ENCODE peak calls at places on chromosome 4, in eight cellular contexts. I, G, S, Z, X, V, P and E are unnamed samples.

GRCh38 chr4:177393236-177393635 is 49.0 kb downstream of the AGA start:
- DNase-seq in P (no peak), X (no peak), G (no peak), S (no peak), I (no peak), Z (no peak), V (no peak), E (no peak)

GRCh38 chr4:1310031-1310795 is 20.5 kb downstream of the MAEA start:
- DNase-seq in P (no peak), X (no peak), V (no peak), S (peak), I (peak), Z (no peak), G (no peak), E (no peak)

GRCh38 chr4:156888762-156889161 is 82.8 kb downstream of the PDGFC start:
- DNase-seq in V (peak), S (peak), G (no peak), P (no peak), X (no peak), Z (peak), I (peak), E (peak)

GRCh38 chr4:30832652-30833051 is 112.5 kb downstream of the PCDH7 start:
- DNase-seq in X (no peak), I (no peak), Z (no peak), G (no peak), S (no peak), V (no peak), P (no peak), E (no peak)

GRCh38 chr4:154490589-154491340 is 834 bp downstream of the DCHS2 start:
- DNase-seq in X (no peak), S (no peak), G (peak), I (no peak), P (no peak), V (no peak), Z (no peak), E (no peak)

GRCh38 chr4:8414377-8414776 is 26.1 kb downstream of the ACOX3 start:
- DNase-seq in S (no peak), I (no peak), G (no peak), V (no peak), Z (no peak), X (no peak), P (no peak), E (no peak)

GRCh38 chr4:7960017-7960789 is 20.5 kb upstream of the AFAP1 start:
- DNase-seq in X (no peak), G (no peak), S (peak), P (no peak), Z (no peak), V (no peak), I (peak), E (no peak)

GRCh38 chr4:14768449-14768848 is 233.8 kb upstream of the CPEB2 start:
- DNase-seq in S (no peak), G (no peak), P (no peak), V (no peak), X (no peak), I (no peak), Z (no peak), E (no peak)

GRCh38 chr4:94032754-94033153 is 174.9 kb upstream of the SMARCAD1 start:
- DNase-seq in S (no peak), G (no peak), I (no peak), P (no peak), Z (no peak), X (no peak), V (no peak), E (no peak)

GRCh38 chr4:55568905-55569504 is 22.3 kb upstream of the CLOCK start:
- DNase-seq in P (no peak), G (no peak), I (no peak), X (no peak), V (no peak), Z (no peak), S (no peak), E (no peak)

GRCh38 chr4:109751852-109752251 is 22.0 kb upstream of the PLA2G12A start:
- DNase-seq in G (no peak), X (no peak), P (no peak), V (no peak), Z (no peak), I (no peak), S (no peak), E (no peak)

GRCh38 chr4:52606766-52607165 is 52.3 kb downstream of the USP46 start:
- DNase-seq in V (no peak), G (no peak), P (no peak), X (no peak), S (no peak), Z (no peak), I (no peak), E (no peak)

GRCh38 chr4:77454858-77455257 is 150.8 kb upstream of the CXCL13 start:
- DNase-seq in Z (no peak), S (no peak), V (peak), X (no peak), I (peak), P (no peak), G (no peak), E (no peak)

GRCh38 chr4:16056681-16057400 is 27.0 kb downstream of the PROM1 start:
- DNase-seq in V (no peak), Z (no peak), P (no peak), G (no peak), X (no peak), I (no peak), S (no peak), E (no peak)

GRCh38 chr4:13268165-13268564 is 216.0 kb downstream of the RAB28 start:
- DNase-seq in Z (no peak), V (no peak), G (no peak), P (no peak), I (no peak), S (no peak), X (no peak), E (no peak)

DNA sequence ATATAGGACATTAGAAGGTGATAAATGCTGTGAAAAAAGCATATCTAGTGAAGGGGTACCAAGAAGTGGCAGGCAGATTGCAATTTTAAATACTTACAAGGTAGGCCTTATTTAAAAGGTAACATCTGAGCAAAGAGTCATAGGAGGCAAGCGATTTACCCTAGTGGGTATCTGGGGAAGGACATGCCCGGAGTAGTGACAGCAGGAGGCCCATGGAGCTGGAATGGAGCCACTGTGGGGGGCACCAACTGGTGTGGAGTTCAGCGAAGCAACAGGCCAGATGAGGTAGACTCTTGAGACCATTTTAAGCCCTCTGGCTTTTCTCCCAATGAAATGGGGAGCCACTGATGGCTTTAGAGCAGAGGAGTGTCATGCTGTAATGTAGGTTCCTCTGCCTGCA is 37.3 kb downstream of the SEC24D start:
- DNase-seq in G (no peak), P (no peak), S (no peak), I (no peak), X (no peak), Z (no peak), V (no peak), E (no peak)
- TF ChIP-seq CTCF in G (no peak), P (no peak), S (no peak), I (peak), X (no peak), Z (no peak), V (no peak), E (peak)

GRCh38 chr4:163816494-163816893 is 322.0 kb downstream of the TMA16 start:
- DNase-seq in Z (no peak), P (no peak), X (no peak), I (no peak), G (no peak), S (no peak), V (no peak), E (no peak)
- TF ChIP-seq CTCF in Z (no peak), P (no peak), X (no peak), I (no peak), G (peak), S (no peak), V (no peak), E (no peak)

DNA sequence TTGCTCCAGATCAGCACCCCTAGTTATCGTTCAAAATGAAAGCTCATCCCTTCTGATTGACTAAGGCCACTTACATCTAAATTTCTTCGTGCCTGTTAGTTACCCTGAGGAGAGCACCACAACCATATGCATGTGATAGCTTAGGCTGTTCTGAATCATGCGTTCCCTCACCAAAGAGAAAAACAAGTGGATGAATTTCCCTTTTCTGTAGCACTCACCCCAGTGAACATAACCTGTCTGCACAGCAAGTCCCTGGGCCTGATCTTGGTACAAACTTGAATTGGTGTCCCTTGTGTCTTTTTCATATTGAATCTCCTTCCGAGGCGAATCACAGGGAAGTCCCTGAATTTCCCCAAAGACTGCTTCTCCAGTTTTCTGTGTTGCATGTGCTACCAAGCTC is 100.5 kb downstream of the KLHL8 start:
- DNase-seq in X (no peak), P (no peak), V (no peak), S (no peak), I (peak), G (no peak), Z (no peak), E (no peak)
- TF ChIP-seq CTCF in X (no peak), P (no peak), V (no peak), S (no peak), I (no peak), G (no peak), Z (no peak), E (no peak)

GRCh38 chr4:124191329-124191728 is 521.2 kb downstream of the ANKRD50 start:
- DNase-seq in S (no peak), Z (no peak), P (no peak), I (no peak), G (no peak), V (no peak), X (no peak), E (no peak)
- TF ChIP-seq CTCF in S (no peak), Z (no peak), P (no peak), I (no peak), G (no peak), V (no peak), X (no peak), E (no peak)